ENCODE peak calls at places on chromosomes 11 and 22, in eight cellular contexts. P is lower lobe of right lung, K is psoas muscle, O is NCI-H460, W is iris pigment epithelial cell, Y is renal cortical epithelial cell, Z is NCI-H69, X is testis. B is an unnamed sample.

GRCh38 chr22:26127126-26127525 is 42.1 kb upstream of the SEZ6L start:
- DNase-seq in P (no peak), K (no peak), O (no peak), W (no peak), Y (no peak), Z (peak; percentile 30), X (no peak), B (no peak)

GRCh38 chr22:42001706-42002105 is 3.1 kb downstream of the WBP2NL start:
- DNase-seq in P (no peak), K (no peak), O (no peak), W (no peak), Y (no peak), Z (no peak), X (no peak), B (no peak)

GRCh38 chr11:371716-372590 is 2.7 kb downstream of the B4GALNT4 start:
- DNase-seq in P (no peak), K (no peak), O (no peak), W (no peak), Y (no peak), Z (no peak), X (no peak), B (no peak)

GRCh38 chr22:46377566-46378498 is 42.3 kb downstream of the TRMU start:
- DNase-seq in P (peak; percentile 91), K (no peak), O (peak; percentile 8), W (peak; percentile 10), Y (peak; percentile 88), Z (no peak), X (no peak), B (no peak)

GRCh38 chr22:46068908-46069481 is 81.3 kb upstream of the PPARA start:
- DNase-seq in P (peak; percentile 52), K (no peak), O (no peak), W (peak; percentile 47), Y (peak; percentile 73), Z (peak; percentile 78), X (peak; percentile 22), B (no peak)

GRCh38 chr11:33063326-33063775 is 24.0 kb downstream of the TCP11L1 start:
- DNase-seq in P (no peak), K (no peak), O (no peak), W (peak; percentile 84), Y (no peak), Z (no peak), X (no peak), B (no peak)

GRCh38 chr11:95144313-95145235 is 54.9 kb downstream of the ENDOD1 start:
- DNase-seq in P (no peak), K (no peak), O (no peak), W (no peak), Y (no peak), Z (no peak), X (no peak), B (no peak)

GRCh38 chr11:65589444-65590239 is 6.0 kb downstream of the KCNK7 start:
- DNase-seq in P (no peak), K (no peak), O (no peak), W (no peak), Y (no peak), Z (no peak), X (no peak), B (no peak)

GRCh38 chr22:44353063-44353440 is 40.3 kb upstream of the SHISAL1 start:
- DNase-seq in P (peak; percentile 24), K (peak; percentile 2), O (no peak), W (no peak), Y (no peak), Z (no peak), X (no peak), B (no peak)

GRCh38 chr22:47047321-47048122 is 285.1 kb downstream of the TBC1D22A start:
- DNase-seq in P (peak; percentile 28), K (no peak), O (no peak), W (no peak), Y (no peak), Z (no peak), X (no peak), B (no peak)

GRCh38 chr22:22593964-22594656 is 35.0 kb upstream of the PRAME start:
- DNase-seq in P (peak; percentile 57), K (no peak), O (peak; percentile 23), W (peak; percentile 53), Y (peak; percentile 66), Z (peak; percentile 67), X (peak; percentile 64), B (peak; percentile 55)

GRCh38 chr11:14418801-14419417 is 59.9 kb upstream of the RRAS2 start:
- DNase-seq in P (no peak), K (no peak), O (peak; percentile 19), W (peak; percentile 67), Y (peak; percentile 64), Z (peak; percentile 54), X (no peak), B (no peak)

GRCh38 chr11:121334973-121335711 is 42.6 kb downstream of the SC5D start:
- DNase-seq in P (no peak), K (no peak), O (no peak), W (peak; percentile 23), Y (no peak), Z (peak; percentile 19), X (no peak), B (no peak)